ENCODE peak calls at places on chromosomes 13 and 19, in four cellular contexts. D is HepG2, I is K562, B is H1. P is an unnamed sample.

GRCh38 chr19:681029-681626 is 4.9 kb downstream of the FSTL3 start:
- DNase-seq in D (no peak), I (peak; percentile 93), B (no peak), P (no peak)

GRCh38 chr19:48896191-48896720 is 2.3 kb downstream of the TULP2 start:
- DNase-seq in D (no peak), I (peak; percentile 80), B (peak; percentile 96), P (no peak)

GRCh38 chr19:32268381-32268780 is 77.0 kb upstream of the ZNF507 start:
- DNase-seq in D (no peak), I (no peak), B (no peak), P (no peak)

GRCh38 chr13:97133955-97134354 is 88.2 kb upstream of the MBNL2 start:
- DNase-seq in D (peak; percentile 34), I (no peak), B (no peak), P (peak; percentile 42)

GRCh38 chr19:54310543-54310942 is 2.4 kb downstream of the LILRA5 start:
- DNase-seq in D (no peak), I (no peak), B (no peak), P (no peak)

GRCh38 chr13:73499685-73500084 is 440.9 kb downstream of the KLF5 start:
- DNase-seq in D (no peak), I (no peak), B (no peak), P (no peak)

GRCh38 chr19:58372311-58373133 is 8.3 kb downstream of the ZNF837 start:
- DNase-seq in D (no peak), I (no peak), B (no peak), P (no peak)

GRCh38 chr13:54379461-54379860 is 1350.8 kb downstream of the OLFM4 start:
- DNase-seq in D (no peak), I (no peak), B (no peak), P (no peak)

GRCh38 chr19:308471-309205 is 17.4 kb upstream of the PLPP2 start:
- DNase-seq in D (no peak), I (no peak), B (no peak), P (no peak)

GRCh38 chr19:58274771-58275199 is 4.0 kb upstream of the ZNF8 start:
- DNase-seq in D (no peak), I (no peak), B (no peak), P (no peak)

GRCh38 chr13:75481176-75482069 is 546 bp downstream of the TBC1D4 start:
- DNase-seq in D (no peak), I (peak; percentile 29), B (peak; percentile 86), P (peak; percentile 8)

GRCh38 chr19:18470787-18471186 is 32.9 kb upstream of the ISYNA1 start:
- DNase-seq in D (no peak), I (peak; percentile 38), B (no peak), P (no peak)

GRCh38 chr13:40911341-40911740 is 107.8 kb downstream of the ELF1 start:
- DNase-seq in D (no peak), I (no peak), B (no peak), P (no peak)

GRCh38 chr13:80547885-80548284 is 207.0 kb upstream of the SPRY2 start:
- DNase-seq in D (no peak), I (peak; percentile 39), B (no peak), P (no peak)

GRCh38 chr19:485583-486236 is 10.6 kb upstream of the MADCAM1 start:
- DNase-seq in D (peak; percentile 88), I (no peak), B (no peak), P (no peak)

GRCh38 chr19:1587872-1588271 is 4.8 kb downstream of the MBD3 start:
- DNase-seq in D (peak; percentile 44), I (no peak), B (no peak), P (no peak)

GRCh38 chr19:21835810-21836444 is at the start of gene ZNF43:
- DNase-seq in D (peak; percentile 87), I (peak; percentile 89), B (peak; percentile 88), P (peak; percentile 93)

GRCh38 chr13:106958690-106959089 is 390.8 kb upstream of the ARGLU1 start:
- DNase-seq in D (peak; percentile 7), I (no peak), B (no peak), P (no peak)

GRCh38 chr19:49997709-49998108 is 27.5 kb downstream of the VRK3 start:
- DNase-seq in D (peak; percentile 56), I (peak; percentile 51), B (peak; percentile 51), P (peak; percentile 76)

GRCh38 chr13:28423010-28423409 is 71.9 kb downstream of the FLT1 start:
- DNase-seq in D (no peak), I (no peak), B (no peak), P (no peak)

GRCh38 chr19:928471-929259 is 2.8 kb downstream of the ARID3A start:
- DNase-seq in D (peak; percentile 43), I (no peak), B (no peak), P (peak; percentile 41)

GRCh38 chr19:28074773-28075172 is 1138.2 kb downstream of the UQCRFS1 start:
- DNase-seq in D (no peak), I (no peak), B (no peak), P (no peak)

GRCh38 chr19:3094638-3095374 is 644 bp downstream of the GNA11 start:
- DNase-seq in D (no peak), I (peak; percentile 47), B (no peak), P (no peak)

GRCh38 chr19:2248136-2249009 is 750 bp upstream of the AMH start:
- DNase-seq in D (no peak), I (no peak), B (no peak), P (no peak)

GRCh38 chr13:52848455-52849190 is at the start of gene PCDH8:
- DNase-seq in D (no peak), I (no peak), B (peak; percentile 94), P (no peak)

GRCh38 chr19:48501446-48501960 is 10.1 kb downstream of the LMTK3 start:
- DNase-seq in D (peak; percentile 84), I (peak; percentile 94), B (peak; percentile 90), P (peak; percentile 98)

GRCh38 chr13:105445793-105446192 is 1089.7 kb downstream of the EFNB2 start:
- DNase-seq in D (no peak), I (no peak), B (no peak), P (no peak)

GRCh38 chr19:6765738-6766356 is 1.4 kb downstream of the SH2D3A start:
- DNase-seq in D (peak; percentile 19), I (no peak), B (peak; percentile 80), P (peak; percentile 44)

GRCh38 chr19:29294343-29294811 is 81.4 kb upstream of the UQCRFS1 start:
- DNase-seq in D (no peak), I (no peak), B (no peak), P (peak; percentile 31)

GRCh38 chr19:32866564-32867265 is 2.9 kb downstream of the SLC7A9 start:
- DNase-seq in D (no peak), I (no peak), B (no peak), P (no peak)

GRCh38 chr13:40878321-40878720 is 88.9 kb downstream of the SLC25A15 start:
- DNase-seq in D (no peak), I (no peak), B (no peak), P (no peak)

GRCh38 chr13:60756306-60756705 is 359.3 kb downstream of the TDRD3 start:
- DNase-seq in D (no peak), I (no peak), B (no peak), P (no peak)

DNA sequence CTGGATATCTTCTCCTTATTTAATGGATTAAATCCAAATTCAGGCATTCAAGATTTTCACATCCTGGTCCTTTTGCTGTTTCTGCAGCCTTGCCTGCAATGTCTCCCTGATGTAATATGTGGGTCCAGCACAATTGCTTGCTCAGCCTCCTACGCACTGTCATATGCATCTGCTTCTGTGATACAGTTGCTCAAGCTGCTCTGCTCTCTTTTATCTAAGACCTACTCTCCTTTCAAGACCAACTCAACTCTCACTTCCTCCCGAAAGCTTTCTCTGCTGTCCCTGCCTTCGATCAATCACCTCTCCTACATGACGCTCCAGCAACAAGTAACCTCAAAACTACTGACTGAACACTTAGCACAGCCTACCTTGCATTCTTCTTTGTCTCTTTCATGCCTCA is 138.2 kb downstream of the DCLK1 start:
- DNase-seq in D (no peak), I (no peak), B (peak; percentile 39), P (no peak)
- TF ChIP-seq PHF8 in D (no peak), I (no peak), B (no peak), P (no peak)

GRCh38 chr19:11173516-11174155 is 18.1 kb upstream of the SPC24 start:
- DNase-seq in D (no peak), I (no peak), B (no peak), P (no peak)

GRCh38 chr19:11177592-11177991 is 19.8 kb downstream of the KANK2 start:
- DNase-seq in D (no peak), I (no peak), B (no peak), P (no peak)

GRCh38 chr19:11174336-11174735 is 18.8 kb upstream of the SPC24 start:
- DNase-seq in D (no peak), I (no peak), B (no peak), P (no peak)

GRCh38 chr19:11176466-11177193 is 20.7 kb downstream of the KANK2 start:
- DNase-seq in D (no peak), I (no peak), B (no peak), P (no peak)

DNA sequence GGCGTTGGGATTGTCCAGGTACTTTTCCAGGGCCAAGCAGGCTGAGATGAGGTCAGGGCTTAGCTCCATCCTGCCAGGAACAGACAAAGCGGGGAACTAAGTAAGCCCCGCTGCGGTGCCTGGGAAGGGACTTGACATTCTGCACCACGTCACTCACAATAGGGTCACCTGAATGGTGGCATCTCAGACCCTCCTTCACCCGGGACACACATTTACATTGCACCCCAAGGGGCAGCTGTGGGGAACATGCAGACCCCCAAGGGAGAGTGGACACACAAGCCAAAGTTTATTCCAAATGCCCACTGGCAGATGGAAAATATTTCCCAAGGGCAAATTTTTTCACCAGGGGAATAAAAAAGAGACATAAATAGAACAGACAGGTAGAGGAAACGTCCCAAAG is 20.3 kb upstream of the SPC24 start:
- DNase-seq in D (no peak), I (no peak), B (no peak), P (no peak)
- TF ChIP-seq PHF8 in D (no peak), I (no peak), B (no peak), P (no peak)

GRCh38 chr13:44237276-44237767 is 136.3 kb upstream of the SERP2 start:
- DNase-seq in D (no peak), I (no peak), B (no peak), P (no peak)

GRCh38 chr13:44232729-44233128 is 140.9 kb upstream of the SERP2 start:
- DNase-seq in D (no peak), I (no peak), B (no peak), P (no peak)

GRCh38 chr13:44234566-44234965 is 139.1 kb upstream of the SERP2 start:
- DNase-seq in D (no peak), I (no peak), B (no peak), P (no peak)

GRCh38 chr13:44238011-44238421 is 135.6 kb upstream of the SERP2 start:
- DNase-seq in D (no peak), I (no peak), B (no peak), P (no peak)

GRCh38 chr13:44236370-44236769 is 137.3 kb upstream of the SERP2 start:
- DNase-seq in D (no peak), I (no peak), B (no peak), P (no peak)
- TF ChIP-seq PHF8 in D (no peak), I (no peak), B (no peak), P (no peak)

GRCh38 chr19:41328157-41328817 is 18.3 kb downstream of the CCDC97 start:
- DNase-seq in D (no peak), I (peak; percentile 21), B (no peak), P (peak; percentile 56)

GRCh38 chr19:41325640-41325946 is 15.6 kb downstream of the CCDC97 start:
- DNase-seq in D (no peak), I (no peak), B (peak; percentile 52), P (no peak)

GRCh38 chr19:41325947-41326706 is 16.2 kb downstream of the CCDC97 start:
- DNase-seq in D (peak; percentile 56), I (peak; percentile 33), B (peak; percentile 53), P (no peak)

GRCh38 chr19:41327499-41328156 is 17.7 kb downstream of the CCDC97 start:
- DNase-seq in D (no peak), I (peak; percentile 30), B (peak; percentile 71), P (peak; percentile 71)

GRCh38 chr19:41327076-41327475 is 17.1 kb downstream of the CCDC97 start:
- DNase-seq in D (no peak), I (no peak), B (no peak), P (no peak)
- TF ChIP-seq PHF8 in D (no peak), I (no peak), B (no peak), P (no peak)